ENCODE peak calls at places on chromosome 22, in six cellular contexts. One of them, this sample, is unnamed.

GRCh38 chr22:26169312-26170111 is at the start of gene SEZ6L:
- DNase-seq in kidney epithelial cell: no peak
- DNase-seq in AG09309: no peak
- DNase-seq in prostate gland: no peak
- DNase-seq in A549: no peak
- DNase-seq in stomach: no peak
- DNase-seq in this sample: no peak

GRCh38 chr22:27386186-27386585 is 415.4 kb downstream of the MN1 start:
- DNase-seq in A549: peak
- DNase-seq in prostate gland: no peak
- DNase-seq in AG09309: no peak
- DNase-seq in kidney epithelial cell: peak
- DNase-seq in stomach: no peak
- DNase-seq in this sample: no peak

GRCh38 chr22:40654522-40655167 is 18.1 kb upstream of the MRTFA start:
- DNase-seq in stomach: peak
- DNase-seq in kidney epithelial cell: no peak
- DNase-seq in AG09309: peak
- DNase-seq in A549: peak
- DNase-seq in prostate gland: peak
- DNase-seq in this sample: no peak

GRCh38 chr22:36456459-36456835 is 25.0 kb downstream of the TXN2 start:
- DNase-seq in prostate gland: no peak
- DNase-seq in AG09309: no peak
- DNase-seq in stomach: no peak
- DNase-seq in A549: no peak
- DNase-seq in kidney epithelial cell: no peak
- DNase-seq in this sample: no peak

GRCh38 chr22:23248583-23248982 is 68.3 kb downstream of the BCR start:
- DNase-seq in AG09309: no peak
- DNase-seq in A549: no peak
- DNase-seq in stomach: peak
- DNase-seq in prostate gland: peak
- DNase-seq in kidney epithelial cell: no peak
- DNase-seq in this sample: no peak

GRCh38 chr22:40345801-40346177 is 511 bp upstream of the ADSL start:
- DNase-seq in A549: no peak
- DNase-seq in prostate gland: no peak
- DNase-seq in AG09309: no peak
- DNase-seq in stomach: peak
- DNase-seq in kidney epithelial cell: no peak
- DNase-seq in this sample: no peak

GRCh38 chr22:24417901-24418641 is 9.3 kb upstream of the ADORA2A start:
- DNase-seq in AG09309: no peak
- DNase-seq in kidney epithelial cell: no peak
- DNase-seq in prostate gland: no peak
- DNase-seq in A549: no peak
- DNase-seq in stomach: no peak
- DNase-seq in this sample: no peak

GRCh38 chr22:23382796-23383195 is 197.3 kb downstream of the IGLL1 start:
- DNase-seq in AG09309: no peak
- DNase-seq in A549: no peak
- DNase-seq in kidney epithelial cell: no peak
- DNase-seq in stomach: no peak
- DNase-seq in prostate gland: no peak
- DNase-seq in this sample: no peak

GRCh38 chr22:36136988-36137387 is 23.6 kb downstream of the APOL3 start:
- DNase-seq in prostate gland: no peak
- DNase-seq in kidney epithelial cell: no peak
- DNase-seq in stomach: no peak
- DNase-seq in A549: no peak
- DNase-seq in AG09309: no peak
- DNase-seq in this sample: no peak

GRCh38 chr22:39444247-39444800 is 12.5 kb upstream of the MGAT3 start:
- DNase-seq in A549: no peak
- DNase-seq in kidney epithelial cell: no peak
- DNase-seq in prostate gland: no peak
- DNase-seq in stomach: no peak
- DNase-seq in AG09309: no peak
- DNase-seq in this sample: no peak

GRCh38 chr22:44441401-44442185 is 56.4 kb downstream of the RTL6 start:
- DNase-seq in A549: no peak
- DNase-seq in kidney epithelial cell: no peak
- DNase-seq in stomach: no peak
- DNase-seq in prostate gland: no peak
- DNase-seq in AG09309: no peak
- DNase-seq in this sample: no peak

GRCh38 chr22:20031732-20032406 is 11.0 kb downstream of the TANGO2 start:
- DNase-seq in kidney epithelial cell: no peak
- DNase-seq in prostate gland: no peak
- DNase-seq in AG09309: no peak
- DNase-seq in stomach: peak
- DNase-seq in A549: no peak
- DNase-seq in this sample: no peak

GRCh38 chr22:25726241-25726640 is 15.7 kb upstream of the MYO18B start:
- DNase-seq in stomach: no peak
- DNase-seq in AG09309: no peak
- DNase-seq in kidney epithelial cell: no peak
- DNase-seq in A549: no peak
- DNase-seq in prostate gland: no peak
- DNase-seq in this sample: no peak

GRCh38 chr22:25048659-25049657 is 96.4 kb downstream of the KIAA1671 start:
- DNase-seq in prostate gland: peak
- DNase-seq in stomach: peak
- DNase-seq in kidney epithelial cell: no peak
- DNase-seq in AG09309: no peak
- DNase-seq in A549: peak
- DNase-seq in this sample: no peak

GRCh38 chr22:44380716-44381500 is 68.2 kb upstream of the SHISAL1 start:
- DNase-seq in prostate gland: no peak
- DNase-seq in stomach: no peak
- DNase-seq in AG09309: no peak
- DNase-seq in kidney epithelial cell: no peak
- DNase-seq in A549: no peak
- DNase-seq in this sample: no peak

GRCh38 chr22:41574847-41575381 is 14.1 kb downstream of the CSDC2 start:
- DNase-seq in prostate gland: no peak
- DNase-seq in stomach: peak
- DNase-seq in kidney epithelial cell: no peak
- DNase-seq in A549: no peak
- DNase-seq in AG09309: no peak
- DNase-seq in this sample: no peak

GRCh38 chr22:47391169-47392053 is 629.0 kb downstream of the TBC1D22A start:
- DNase-seq in stomach: no peak
- DNase-seq in AG09309: no peak
- DNase-seq in prostate gland: no peak
- DNase-seq in A549: no peak
- DNase-seq in kidney epithelial cell: no peak
- DNase-seq in this sample: no peak

GRCh38 chr22:36155702-36156101 is 4.9 kb downstream of the APOL3 start:
- DNase-seq in stomach: peak
- DNase-seq in prostate gland: no peak
- DNase-seq in A549: no peak
- DNase-seq in kidney epithelial cell: no peak
- DNase-seq in AG09309: no peak
- DNase-seq in this sample: no peak

GRCh38 chr22:50583294-50583865 is 731 bp upstream of the CHKB start:
- DNase-seq in AG09309: no peak
- DNase-seq in prostate gland: no peak
- DNase-seq in kidney epithelial cell: no peak
- DNase-seq in stomach: no peak
- DNase-seq in A549: no peak
- DNase-seq in this sample: no peak
- TF ChIP-seq CTCF in AG09309: no peak
- TF ChIP-seq CTCF in prostate gland: no peak
- TF ChIP-seq CTCF in kidney epithelial cell: no peak
- TF ChIP-seq CTCF in stomach: no peak
- TF ChIP-seq CTCF in A549: no peak
- TF ChIP-seq CTCF in this sample: no peak

DNA sequence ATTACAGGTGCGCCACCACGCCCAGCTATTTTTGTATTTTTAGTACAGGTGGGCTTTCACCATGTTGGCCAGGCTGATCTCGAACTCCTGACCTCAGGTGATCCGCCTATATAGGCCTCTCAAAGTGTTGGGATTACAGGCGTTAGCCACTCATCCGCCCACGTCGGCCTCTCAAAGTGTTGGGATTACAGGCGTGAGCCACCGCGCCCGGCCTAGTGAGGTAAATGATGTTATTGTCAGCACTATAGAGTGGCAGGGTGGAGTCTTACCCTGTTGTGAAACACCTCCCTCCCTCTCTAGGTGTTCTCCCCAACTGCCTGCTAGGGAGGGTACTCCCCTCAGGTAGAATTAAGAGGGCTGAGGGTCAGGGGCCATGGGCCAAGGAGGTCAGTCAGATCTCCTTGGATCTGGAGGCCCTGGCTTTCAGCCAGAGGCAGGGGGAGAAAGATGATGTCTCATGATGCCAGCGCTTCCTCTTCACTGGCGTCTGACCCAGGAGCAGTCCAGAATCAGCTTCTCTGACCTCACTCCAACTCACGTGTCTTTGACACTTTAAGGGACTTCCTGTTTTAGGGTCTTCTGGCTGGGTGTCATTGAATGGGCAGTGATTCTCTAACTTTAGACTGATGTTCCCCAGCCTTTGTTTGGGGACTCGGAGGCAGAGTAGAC is 2.0 kb downstream of the GGA1 start:
- DNase-seq in stomach: no peak
- DNase-seq in AG09309: no peak
- DNase-seq in prostate gland: no peak
- DNase-seq in kidney epithelial cell: no peak
- DNase-seq in A549: no peak
- DNase-seq in this sample: no peak
- H3K4me3 ChIP-seq in stomach: no peak
- H3K4me3 ChIP-seq in AG09309: no peak
- H3K4me3 ChIP-seq in prostate gland: no peak
- H3K4me3 ChIP-seq in kidney epithelial cell: no peak
- H3K4me3 ChIP-seq in A549: no peak
- H3K4me3 ChIP-seq in this sample: peak

GRCh38 chr22:17401728-17402127 is 32.5 kb downstream of the CECR2 start:
- DNase-seq in AG09309: no peak
- DNase-seq in prostate gland: no peak
- DNase-seq in A549: no peak
- DNase-seq in kidney epithelial cell: no peak
- DNase-seq in stomach: no peak
- DNase-seq in this sample: no peak

GRCh38 chr22:17403906-17404305 is 34.6 kb downstream of the CECR2 start:
- DNase-seq in kidney epithelial cell: no peak
- DNase-seq in prostate gland: no peak
- DNase-seq in stomach: no peak
- DNase-seq in AG09309: no peak
- DNase-seq in A549: no peak
- DNase-seq in this sample: no peak

GRCh38 chr22:17400305-17400704 is 31.0 kb downstream of the CECR2 start:
- DNase-seq in kidney epithelial cell: no peak
- DNase-seq in stomach: no peak
- DNase-seq in AG09309: no peak
- DNase-seq in prostate gland: no peak
- DNase-seq in A549: no peak
- DNase-seq in this sample: no peak

GRCh38 chr22:17398159-17398558 is 28.9 kb downstream of the CECR2 start:
- DNase-seq in prostate gland: no peak
- DNase-seq in kidney epithelial cell: peak
- DNase-seq in stomach: no peak
- DNase-seq in A549: no peak
- DNase-seq in AG09309: no peak
- DNase-seq in this sample: no peak

GRCh38 chr22:17402304-17402703 is 33.0 kb downstream of the CECR2 start:
- DNase-seq in stomach: no peak
- DNase-seq in A549: no peak
- DNase-seq in prostate gland: no peak
- DNase-seq in AG09309: no peak
- DNase-seq in kidney epithelial cell: no peak
- DNase-seq in this sample: no peak
- TF ChIP-seq CTCF in stomach: no peak
- TF ChIP-seq CTCF in A549: no peak
- TF ChIP-seq CTCF in prostate gland: no peak
- TF ChIP-seq CTCF in AG09309: no peak
- TF ChIP-seq CTCF in kidney epithelial cell: no peak
- TF ChIP-seq CTCF in this sample: no peak

GRCh38 chr22:30586414-30586813 is 5.3 kb downstream of the PES1 start:
- DNase-seq in stomach: no peak
- DNase-seq in AG09309: no peak
- DNase-seq in A549: no peak
- DNase-seq in prostate gland: no peak
- DNase-seq in kidney epithelial cell: no peak
- DNase-seq in this sample: no peak

GRCh38 chr22:30580896-30581295 is 6.4 kb upstream of the GAL3ST1 start:
- DNase-seq in prostate gland: no peak
- DNase-seq in A549: no peak
- DNase-seq in AG09309: no peak
- DNase-seq in stomach: no peak
- DNase-seq in kidney epithelial cell: no peak
- DNase-seq in this sample: no peak

GRCh38 chr22:30582051-30582450 is 7.6 kb upstream of the GAL3ST1 start:
- DNase-seq in AG09309: no peak
- DNase-seq in stomach: no peak
- DNase-seq in A549: no peak
- DNase-seq in prostate gland: no peak
- DNase-seq in kidney epithelial cell: no peak
- DNase-seq in this sample: no peak

GRCh38 chr22:30582788-30583575 is 8.5 kb upstream of the GAL3ST1 start:
- DNase-seq in kidney epithelial cell: no peak
- DNase-seq in AG09309: no peak
- DNase-seq in prostate gland: no peak
- DNase-seq in A549: no peak
- DNase-seq in stomach: no peak
- DNase-seq in this sample: no peak

DNA sequence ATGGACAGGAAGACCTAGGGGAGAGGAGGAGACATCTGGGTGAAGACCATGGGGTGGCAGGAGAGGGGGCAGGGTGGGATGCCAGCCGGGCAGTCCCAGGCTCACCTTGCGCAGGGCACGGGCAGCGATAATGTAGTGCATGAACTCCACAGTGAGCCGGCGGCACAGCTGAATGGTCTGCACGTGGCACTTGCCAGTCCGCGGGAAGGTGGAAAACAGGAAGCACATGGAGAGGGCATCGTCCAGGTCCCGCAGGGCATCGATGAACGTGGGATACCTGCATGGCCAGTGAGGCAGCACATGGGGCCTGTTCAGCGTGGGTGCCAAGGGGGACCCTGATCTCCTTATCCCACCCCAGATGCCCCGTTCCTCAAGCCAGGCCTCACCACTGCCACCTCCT is 7.3 kb downstream of the PES1 start:
- DNase-seq in stomach: no peak
- DNase-seq in A549: no peak
- DNase-seq in AG09309: no peak
- DNase-seq in kidney epithelial cell: no peak
- DNase-seq in prostate gland: no peak
- DNase-seq in this sample: no peak
- H3K4me3 ChIP-seq in stomach: no peak
- H3K4me3 ChIP-seq in A549: no peak
- H3K4me3 ChIP-seq in AG09309: no peak
- H3K4me3 ChIP-seq in kidney epithelial cell: no peak
- H3K4me3 ChIP-seq in prostate gland: no peak
- H3K4me3 ChIP-seq in this sample: no peak